ENCODE peak calls at places on chromosomes 16 and 17, in eight cellular contexts. H is AG10803, T is HFFc6, U is heart right ventricle, W is uterus, P is fibroblast of lung, Z is mesothelial cell of epicardium, J is upper lobe of right lung. X is an unnamed sample.

GRCh38 chr17:2262146-2262587 is 41.4 kb downstream of the SMG6 start:
- DNase-seq in H (peak), T (peak), U (no peak), W (no peak), P (peak), Z (no peak), J (no peak), X (peak)

GRCh38 chr16:4505356-4506153 is 29.4 kb downstream of the HMOX2 start:
- DNase-seq in H (no peak), T (no peak), U (no peak), W (no peak), P (no peak), Z (no peak), J (no peak), X (no peak)

GRCh38 chr16:68227183-68227793 is 8.6 kb downstream of the ESRP2 start:
- DNase-seq in H (no peak), T (no peak), U (no peak), W (no peak), P (no peak), Z (no peak), J (no peak), X (no peak)

GRCh38 chr16:58399718-58400633 is 7.7 kb downstream of the GINS3 start:
- DNase-seq in H (no peak), T (peak), U (no peak), W (no peak), P (no peak), Z (no peak), J (no peak), X (no peak)

GRCh38 chr16:53502331-53503269 is at the start of gene AKTIP:
- DNase-seq in H (peak), T (peak), U (no peak), W (peak), P (peak), Z (peak), J (peak), X (peak)

GRCh38 chr16:20799599-20799998 is 6.7 kb downstream of the ERI2 start:
- DNase-seq in H (peak), T (peak), U (no peak), W (no peak), P (peak), Z (no peak), J (no peak), X (peak)

GRCh38 chr17:16342979-16343378 is 10.3 kb downstream of the CENPV start:
- DNase-seq in H (peak), T (peak), U (no peak), W (no peak), P (peak), Z (no peak), J (peak), X (peak)

GRCh38 chr17:32007463-32008298 is 498 bp downstream of the LRRC37B start:
- DNase-seq in H (no peak), T (no peak), U (peak), W (peak), P (peak), Z (no peak), J (peak), X (peak)

GRCh38 chr16:24135624-24136296 is 120.4 kb upstream of the CACNG3 start:
- DNase-seq in H (no peak), T (no peak), U (no peak), W (no peak), P (no peak), Z (no peak), J (no peak), X (no peak)

GRCh38 chr16:28087675-28088285 is 24.3 kb upstream of the GSG1L start:
- DNase-seq in H (no peak), T (no peak), U (no peak), W (no peak), P (no peak), Z (no peak), J (no peak), X (no peak)

GRCh38 chr17:64190468-64190867 is 60.5 kb upstream of the ERN1 start:
- DNase-seq in H (no peak), T (no peak), U (peak), W (no peak), P (no peak), Z (no peak), J (no peak), X (no peak)

GRCh38 chr17:73740370-73740769 is 96.1 kb upstream of the SDK2 start:
- DNase-seq in H (no peak), T (no peak), U (no peak), W (no peak), P (no peak), Z (no peak), J (no peak), X (no peak)

GRCh38 chr16:23025692-23026305 is 123.5 kb downstream of the USP31 start:
- DNase-seq in H (peak), T (peak), U (no peak), W (no peak), P (no peak), Z (no peak), J (no peak), X (no peak)

GRCh38 chr16:20610892-20611349 is 34.8 kb upstream of the ACSM2B start:
- DNase-seq in H (no peak), T (no peak), U (no peak), W (no peak), P (no peak), Z (no peak), J (no peak), X (no peak)

GRCh38 chr16:4612474-4612931 is 2.2 kb downstream of the UBALD1 start:
- DNase-seq in H (no peak), T (no peak), U (no peak), W (no peak), P (no peak), Z (no peak), J (no peak), X (no peak)

GRCh38 chr17:51585514-51586104 is 325.3 kb downstream of the UTP18 start:
- DNase-seq in H (no peak), T (no peak), U (no peak), W (no peak), P (no peak), Z (no peak), J (no peak), X (no peak)

GRCh38 chr17:44543213-44543904 is 13.9 kb upstream of the FZD2 start:
- DNase-seq in H (peak), T (peak), U (no peak), W (no peak), P (peak), Z (no peak), J (no peak), X (peak)

GRCh38 chr16:17367932-17368331 is 102.8 kb downstream of the XYLT1 start:
- DNase-seq in H (peak), T (peak), U (no peak), W (peak), P (peak), Z (no peak), J (no peak), X (peak)

GRCh38 chr17:5034651-5035050 is 575 bp downstream of the SLC52A1 start:
- DNase-seq in H (no peak), T (no peak), U (no peak), W (no peak), P (no peak), Z (no peak), J (no peak), X (no peak)

GRCh38 chr17:4073983-4074830 is 68.6 kb downstream of the ZZEF1 start:
- DNase-seq in H (no peak), T (no peak), U (peak), W (no peak), P (no peak), Z (no peak), J (no peak), X (no peak)

GRCh38 chr17:67262420-67262819 is 17.4 kb upstream of the HELZ start:
- DNase-seq in H (no peak), T (no peak), U (no peak), W (no peak), P (no peak), Z (no peak), J (no peak), X (no peak)

GRCh38 chr17:45223541-45224528 is 2.1 kb downstream of the FMNL1 start:
- DNase-seq in H (no peak), T (no peak), U (no peak), W (no peak), P (no peak), Z (no peak), J (no peak), X (no peak)

GRCh38 chr17:47218896-47219430 is 9.8 kb downstream of the MYL4 start:
- DNase-seq in H (no peak), T (no peak), U (no peak), W (no peak), P (no peak), Z (no peak), J (no peak), X (no peak)

GRCh38 chr17:42484304-42484703 is 25.6 kb downstream of the ATP6V0A1 start:
- DNase-seq in H (no peak), T (no peak), U (no peak), W (no peak), P (no peak), Z (no peak), J (no peak), X (no peak)

GRCh38 chr17:75876938-75877751 is 1.2 kb downstream of the TRIM47 start:
- DNase-seq in H (peak), T (peak), U (peak), W (peak), P (peak), Z (no peak), J (peak), X (peak)

GRCh38 chr17:15442316-15443185 is 24.9 kb downstream of the CDRT4 start:
- DNase-seq in H (peak), T (no peak), U (no peak), W (no peak), P (no peak), Z (no peak), J (no peak), X (no peak)

GRCh38 chr16:12262454-12263180 is 286.1 kb downstream of the SNX29 start:
- DNase-seq in H (peak), T (no peak), U (no peak), W (no peak), P (peak), Z (no peak), J (no peak), X (no peak)

GRCh38 chr17:59038734-59039133 is 67.9 kb downstream of the TRIM37 start:
- DNase-seq in H (peak), T (no peak), U (no peak), W (no peak), P (peak), Z (no peak), J (no peak), X (peak)

GRCh38 chr16:58814348-58814801 is 80.3 kb upstream of the GOT2 start:
- DNase-seq in H (peak), T (peak), U (peak), W (peak), P (peak), Z (peak), J (peak), X (peak)

GRCh38 chr17:17140590-17140980 is 65.5 kb downstream of the PLD6 start:
- DNase-seq in H (peak), T (peak), U (no peak), W (no peak), P (peak), Z (no peak), J (no peak), X (peak)

GRCh38 chr16:27313422-27314160 is at the start of gene IL4R:
- DNase-seq in H (peak), T (peak), U (peak), W (peak), P (peak), Z (no peak), J (peak), X (peak)

GRCh38 chr17:7550359-7550758 is 1.5 kb downstream of the TNFSF12 start:
- DNase-seq in H (no peak), T (no peak), U (no peak), W (no peak), P (no peak), Z (no peak), J (no peak), X (no peak)

GRCh38 chr17:7551396-7551795 is 2.5 kb downstream of the TNFSF12 start:
- DNase-seq in H (no peak), T (no peak), U (no peak), W (no peak), P (no peak), Z (no peak), J (no peak), X (no peak)

GRCh38 chr17:7552621-7553051 is 3.8 kb downstream of the TNFSF12 start:
- DNase-seq in H (no peak), T (no peak), U (no peak), W (no peak), P (no peak), Z (no peak), J (no peak), X (no peak)

GRCh38 chr17:7549401-7550055 is 670 bp downstream of the TNFSF12 start:
- DNase-seq in H (no peak), T (no peak), U (no peak), W (no peak), P (no peak), Z (no peak), J (peak), X (no peak)

DNA sequence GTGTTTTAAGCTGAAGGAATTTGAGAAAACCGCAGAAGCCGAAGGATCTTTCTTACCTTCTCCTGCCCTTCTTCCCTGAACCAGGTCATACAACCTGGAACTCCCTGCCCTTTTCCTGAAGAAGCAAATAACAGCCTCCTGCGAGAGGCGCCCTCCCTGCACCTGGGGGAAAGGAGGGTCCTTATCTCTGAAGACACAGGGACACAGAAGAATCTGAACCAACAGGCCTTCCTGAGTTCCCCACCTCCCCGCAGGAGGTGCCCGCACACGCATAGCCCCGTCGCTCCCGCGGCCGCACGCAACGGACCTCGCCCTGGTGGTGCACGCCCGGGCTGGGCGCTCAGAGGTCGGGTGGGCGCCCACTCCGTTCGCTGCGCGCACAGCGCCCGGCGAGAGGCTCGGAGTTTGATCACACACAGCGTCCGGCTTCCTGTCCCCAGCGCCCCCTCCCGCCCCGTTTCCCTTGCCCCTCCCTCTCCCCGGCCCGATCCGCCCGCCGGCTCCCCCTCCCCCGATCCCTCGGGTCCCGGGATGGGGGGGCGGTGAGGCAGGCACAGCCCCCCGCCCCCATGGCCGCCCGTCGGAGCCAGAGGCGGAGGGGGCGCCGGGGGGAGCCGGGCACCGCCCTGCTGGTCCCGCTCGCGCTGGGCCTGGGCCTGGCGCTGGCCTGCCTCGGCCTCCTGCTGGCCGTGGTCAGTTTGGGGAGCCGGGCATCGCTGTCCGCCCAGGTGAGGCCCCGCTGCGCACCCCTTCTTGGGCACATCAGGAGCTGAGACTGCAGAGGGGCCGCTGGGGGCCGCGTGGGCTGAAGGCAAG is at the start of gene TNFSF12:
- DNase-seq in H (peak), T (no peak), U (peak), W (peak), P (peak), Z (peak), J (peak), X (no peak)
- TF ChIP-seq CTCF in H (no peak), T (peak), U (peak), W (peak), P (peak), Z (no peak), J (peak), X (peak)

DNA sequence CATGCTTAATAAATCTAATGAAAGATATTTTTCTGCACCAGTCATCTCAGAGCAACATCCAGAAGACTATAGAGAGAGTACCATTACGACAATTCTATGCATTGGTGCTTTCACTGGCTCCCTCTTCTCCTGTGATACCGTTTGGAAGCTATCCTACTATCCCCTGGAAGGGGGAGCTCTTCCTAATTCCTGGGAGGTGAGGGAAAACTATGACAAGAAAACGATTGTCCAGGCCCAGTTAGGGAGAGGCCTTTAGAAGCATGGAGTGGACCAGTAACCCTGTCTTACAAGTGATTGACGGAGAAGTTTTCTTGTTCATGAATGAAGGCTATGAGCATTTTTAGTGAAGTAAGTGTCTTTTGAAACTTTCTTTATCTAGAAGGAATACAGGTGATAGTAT is 150.2 kb downstream of the TANC2 start:
- DNase-seq in H (no peak), T (no peak), U (no peak), W (no peak), P (no peak), Z (no peak), J (no peak), X (no peak)
- TF ChIP-seq CTCF in H (no peak), T (no peak), U (no peak), W (no peak), P (no peak), Z (no peak), J (no peak), X (no peak)

DNA sequence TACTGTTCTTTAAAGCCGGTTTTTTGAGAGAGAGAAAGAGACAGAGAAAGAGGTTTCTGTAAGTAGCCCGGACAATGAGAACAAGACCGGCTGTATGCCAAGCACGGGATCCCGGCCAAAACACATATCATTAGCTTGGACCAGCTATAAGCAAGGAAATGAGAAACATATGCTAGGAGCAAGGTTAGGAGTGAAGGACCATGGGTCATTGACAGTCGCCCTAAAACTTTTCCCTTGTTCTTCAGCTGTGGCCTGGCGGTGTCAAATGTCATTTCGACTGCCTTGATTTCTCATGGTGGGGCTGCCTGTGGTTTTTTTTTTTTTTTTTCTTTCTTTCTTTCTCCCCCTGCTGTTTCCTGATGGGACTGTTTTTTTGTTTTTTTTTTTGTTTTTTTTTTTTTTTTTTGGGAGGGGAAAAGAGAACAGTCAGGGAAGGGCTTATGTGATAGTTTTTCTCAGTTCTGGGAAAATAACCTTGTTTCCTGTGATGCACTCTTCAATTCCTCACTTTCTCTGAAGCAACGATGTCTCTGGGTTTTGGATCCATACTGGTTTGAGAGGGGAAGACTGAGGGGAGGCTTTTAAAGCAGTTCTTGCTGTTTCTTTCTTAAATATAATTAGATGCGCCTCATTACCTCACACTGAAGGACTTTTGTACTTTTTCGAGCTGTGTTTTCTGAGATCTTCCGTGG is 124.8 kb upstream of the ZFHX3 start:
- DNase-seq in H (peak), T (peak), U (peak), W (peak), P (peak), Z (peak), J (peak), X (peak)
- TF ChIP-seq CTCF in H (peak), T (peak), U (peak), W (no peak), P (peak), Z (peak), J (peak), X (peak)

DNA sequence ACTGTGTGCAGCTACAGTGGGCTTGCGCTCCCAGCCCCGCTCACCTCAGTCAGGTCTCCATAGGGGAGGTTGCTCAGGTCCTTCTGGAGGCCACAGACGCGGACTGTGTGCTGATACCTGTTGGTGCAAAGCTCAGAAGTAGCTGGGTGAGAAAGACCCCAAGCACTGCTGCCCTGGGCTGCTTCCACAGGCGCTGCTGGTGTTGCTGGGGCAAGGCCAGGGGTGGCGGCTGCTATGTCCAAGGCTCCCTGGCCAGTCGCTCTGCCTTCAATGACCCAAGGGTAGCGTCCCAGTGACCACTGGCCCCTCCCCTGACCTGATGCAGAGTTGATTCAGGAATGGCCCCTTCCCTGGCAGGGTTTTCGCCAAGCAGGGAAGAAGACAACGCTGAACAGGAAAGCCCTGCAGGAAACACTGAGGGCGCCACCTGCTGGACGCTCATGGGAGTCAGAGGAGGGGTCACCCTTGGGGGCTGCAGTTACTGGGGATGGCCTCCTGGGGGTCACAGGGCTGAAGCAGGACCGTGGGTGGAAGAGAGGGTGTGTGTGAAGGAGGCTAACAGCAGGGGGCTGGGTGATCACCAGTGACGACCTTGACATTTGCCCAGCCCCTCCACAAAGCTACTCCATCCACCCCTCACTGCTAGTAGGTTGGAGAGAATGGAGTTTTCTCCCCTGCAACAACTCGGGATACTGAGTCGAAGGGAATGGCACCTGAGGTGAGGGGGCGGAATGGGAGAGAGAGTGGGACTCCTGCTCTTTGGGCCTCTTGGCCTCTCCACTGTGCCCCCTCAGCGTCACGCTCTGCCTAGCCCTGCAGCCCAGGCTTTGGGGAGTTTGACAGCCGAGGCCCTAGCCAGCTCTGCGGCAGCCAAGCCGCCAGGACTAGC is 38.3 kb downstream of the ABCC12 start:
- DNase-seq in H (no peak), T (no peak), U (peak), W (no peak), P (peak), Z (peak), J (peak), X (peak)
- TF ChIP-seq CTCF in H (peak), T (peak), U (peak), W (no peak), P (peak), Z (peak), J (peak), X (peak)

GRCh38 chr16:86064431-86065250 is 165.7 kb downstream of the IRF8 start:
- DNase-seq in H (no peak), T (no peak), U (no peak), W (no peak), P (no peak), Z (no peak), J (no peak), X (no peak)
- TF ChIP-seq CTCF in H (no peak), T (no peak), U (no peak), W (no peak), P (no peak), Z (no peak), J (no peak), X (no peak)

GRCh38 chr16:89153848-89154271 is 17.7 kb upstream of the CDH15 start:
- DNase-seq in H (no peak), T (no peak), U (no peak), W (no peak), P (no peak), Z (no peak), J (no peak), X (no peak)
- TF ChIP-seq CTCF in H (no peak), T (no peak), U (no peak), W (no peak), P (no peak), Z (no peak), J (no peak), X (no peak)